ENCODE peak calls at places on chromosomes 2 and 18, in five cellular contexts. One of them, this sample, is unnamed.

GRCh38 chr2:11656671-11657101 is 13.3 kb downstream of the NTSR2 start:
- DNase-seq in stimulated activated CD8-positive, alpha-beta memory T cell treated with anti-CD3 and anti-CD28 coated beads, Interleukin-12 subunit alpha, Interleukin-12 subunit beta, amount 100 ng/mL, for 1 hour: no peak
- DNase-seq in RPMI7951: no peak
- DNase-seq in sciatic nerve: peak; percentile 50
- DNase-seq in LHCN-M2: no peak
- DNase-seq in this sample: no peak

GRCh38 chr2:226115102-226115831 is 684.4 kb downstream of the IRS1 start:
- DNase-seq in stimulated activated CD8-positive, alpha-beta memory T cell treated with anti-CD3 and anti-CD28 coated beads, Interleukin-12 subunit alpha, Interleukin-12 subunit beta, amount 100 ng/mL, for 1 hour: no peak
- DNase-seq in RPMI7951: peak; percentile 99
- DNase-seq in sciatic nerve: no peak
- DNase-seq in LHCN-M2: peak; percentile 98
- DNase-seq in this sample: peak; percentile 97

GRCh38 chr2:235206980-235207579 is 255.3 kb downstream of the SH3BP4 start:
- DNase-seq in stimulated activated CD8-positive, alpha-beta memory T cell treated with anti-CD3 and anti-CD28 coated beads, Interleukin-12 subunit alpha, Interleukin-12 subunit beta, amount 100 ng/mL, for 1 hour: no peak
- DNase-seq in RPMI7951: peak; percentile 19
- DNase-seq in sciatic nerve: no peak
- DNase-seq in LHCN-M2: no peak
- DNase-seq in this sample: no peak

GRCh38 chr18:9147440-9148238 is 11.1 kb downstream of the ANKRD12 start:
- DNase-seq in stimulated activated CD8-positive, alpha-beta memory T cell treated with anti-CD3 and anti-CD28 coated beads, Interleukin-12 subunit alpha, Interleukin-12 subunit beta, amount 100 ng/mL, for 1 hour: no peak
- DNase-seq in RPMI7951: peak; percentile 65
- DNase-seq in sciatic nerve: no peak
- DNase-seq in LHCN-M2: peak; percentile 73
- DNase-seq in this sample: peak; percentile 60

GRCh38 chr18:62963522-62963921 is 248.2 kb downstream of the PHLPP1 start:
- DNase-seq in stimulated activated CD8-positive, alpha-beta memory T cell treated with anti-CD3 and anti-CD28 coated beads, Interleukin-12 subunit alpha, Interleukin-12 subunit beta, amount 100 ng/mL, for 1 hour: no peak
- DNase-seq in RPMI7951: peak; percentile 24
- DNase-seq in sciatic nerve: no peak
- DNase-seq in LHCN-M2: no peak
- DNase-seq in this sample: no peak

GRCh38 chr2:240077442-240077841 is 24.1 kb upstream of the OR6B3 start:
- DNase-seq in stimulated activated CD8-positive, alpha-beta memory T cell treated with anti-CD3 and anti-CD28 coated beads, Interleukin-12 subunit alpha, Interleukin-12 subunit beta, amount 100 ng/mL, for 1 hour: no peak
- DNase-seq in RPMI7951: no peak
- DNase-seq in sciatic nerve: no peak
- DNase-seq in LHCN-M2: no peak
- DNase-seq in this sample: no peak

GRCh38 chr2:105396254-105397024 is 2.4 kb downstream of the FHL2 start:
- DNase-seq in stimulated activated CD8-positive, alpha-beta memory T cell treated with anti-CD3 and anti-CD28 coated beads, Interleukin-12 subunit alpha, Interleukin-12 subunit beta, amount 100 ng/mL, for 1 hour: no peak
- DNase-seq in RPMI7951: peak; percentile 100
- DNase-seq in sciatic nerve: no peak
- DNase-seq in LHCN-M2: peak; percentile 99
- DNase-seq in this sample: peak; percentile 98

GRCh38 chr2:113236367-113237159 is 42.2 kb downstream of the PAX8 start:
- DNase-seq in stimulated activated CD8-positive, alpha-beta memory T cell treated with anti-CD3 and anti-CD28 coated beads, Interleukin-12 subunit alpha, Interleukin-12 subunit beta, amount 100 ng/mL, for 1 hour: no peak
- DNase-seq in RPMI7951: peak; percentile 61
- DNase-seq in sciatic nerve: no peak
- DNase-seq in LHCN-M2: no peak
- DNase-seq in this sample: no peak

GRCh38 chr18:50231621-50232020 is 34.7 kb downstream of the CFAP53 start:
- DNase-seq in stimulated activated CD8-positive, alpha-beta memory T cell treated with anti-CD3 and anti-CD28 coated beads, Interleukin-12 subunit alpha, Interleukin-12 subunit beta, amount 100 ng/mL, for 1 hour: no peak
- DNase-seq in RPMI7951: no peak
- DNase-seq in sciatic nerve: no peak
- DNase-seq in LHCN-M2: peak; percentile 9
- DNase-seq in this sample: peak; percentile 55